ENCODE peak calls at places on chromosomes 12 and 14, in seven cellular contexts. Z is left ventricle myocardium inferior; L is aorta; U is CD8-positive, alpha-beta T cell; V is mammary epithelial cell; C is uterus; R is cardiac muscle cell. O is an unnamed sample.

GRCh38 chr12:4824415-4824814 is 85.3 kb upstream of the KCNA1 start:
- DNase-seq in Z (no peak), C (no peak), U (no peak), V (peak; percentile 19), R (no peak), L (no peak), O (no peak)

GRCh38 chr12:122880668-122881067 is 15.3 kb downstream of the VPS37B start:
- DNase-seq in L (peak; percentile 55), Z (no peak), V (no peak), R (no peak), U (no peak), C (no peak), O (no peak)

GRCh38 chr12:8894378-8894777 is 19.9 kb upstream of the PHC1 start:
- DNase-seq in U (no peak), Z (no peak), L (no peak), C (no peak), R (no peak), V (no peak), O (no peak)

GRCh38 chr12:67442347-67442841 is 173.2 kb downstream of the CAND1 start:
- DNase-seq in V (no peak), U (no peak), C (peak; percentile 18), R (no peak), Z (peak; percentile 21), L (peak; percentile 47), O (no peak)

GRCh38 chr12:108647199-108647935 is 13.7 kb upstream of the SELPLG start:
- DNase-seq in C (no peak), L (no peak), Z (no peak), R (no peak), V (no peak), U (no peak), O (no peak)

GRCh38 chr12:116529048-116529447 is 30.1 kb upstream of the MAP1LC3B2 start:
- DNase-seq in R (no peak), U (no peak), L (no peak), V (no peak), C (peak; percentile 44), Z (no peak), O (no peak)

GRCh38 chr12:78442454-78442801 is 422.1 kb upstream of the SYT1 start:
- DNase-seq in V (no peak), U (no peak), Z (no peak), R (no peak), L (no peak), C (no peak), O (no peak)

GRCh38 chr12:20369164-20370000 is 1.0 kb downstream of the PDE3A start:
- DNase-seq in C (peak; percentile 71), L (peak; percentile 89), R (peak; percentile 59), U (no peak), V (peak; percentile 14), Z (peak; percentile 89), O (no peak)

GRCh38 chr12:574475-575128 is 88.6 kb downstream of the NINJ2 start:
- DNase-seq in U (no peak), R (no peak), L (no peak), Z (no peak), V (peak; percentile 81), C (no peak), O (no peak)

GRCh38 chr12:62805517-62805916 is 129.4 kb downstream of the PPM1H start:
- DNase-seq in Z (no peak), L (no peak), R (no peak), V (no peak), C (no peak), U (no peak), O (no peak)

GRCh38 chr14:68828728-68829127 is 35.9 kb upstream of the ZFP36L1 start:
- DNase-seq in U (no peak), L (no peak), V (no peak), R (no peak), Z (no peak), C (no peak), O (no peak)

GRCh38 chr14:105152794-105153241 is 15.8 kb downstream of the JAG2 start:
- DNase-seq in L (peak; percentile 29), Z (peak; percentile 51), C (no peak), V (no peak), R (no peak), U (no peak), O (no peak)
- H3K4me3 ChIP-seq in L (no peak overlapping the region), Z (peak overlapping the region; percentile 33), C (no peak overlapping the region), V (no peak overlapping the region), R (no peak overlapping the region), U (no peak overlapping the region), O (no peak overlapping the region)

GRCh38 chr12:18261906-18262305 is 588 bp downstream of the PIK3C2G start:
- DNase-seq in U (no peak), V (peak; percentile 77), L (no peak), C (no peak), R (no peak), Z (no peak), O (no peak)
- H3K4me3 ChIP-seq in U (no peak overlapping the region), V (peak overlapping the region; percentile 99), L (no peak overlapping the region), C (no peak overlapping the region), R (no peak overlapping the region), Z (no peak overlapping the region), O (no peak overlapping the region)

DNA sequence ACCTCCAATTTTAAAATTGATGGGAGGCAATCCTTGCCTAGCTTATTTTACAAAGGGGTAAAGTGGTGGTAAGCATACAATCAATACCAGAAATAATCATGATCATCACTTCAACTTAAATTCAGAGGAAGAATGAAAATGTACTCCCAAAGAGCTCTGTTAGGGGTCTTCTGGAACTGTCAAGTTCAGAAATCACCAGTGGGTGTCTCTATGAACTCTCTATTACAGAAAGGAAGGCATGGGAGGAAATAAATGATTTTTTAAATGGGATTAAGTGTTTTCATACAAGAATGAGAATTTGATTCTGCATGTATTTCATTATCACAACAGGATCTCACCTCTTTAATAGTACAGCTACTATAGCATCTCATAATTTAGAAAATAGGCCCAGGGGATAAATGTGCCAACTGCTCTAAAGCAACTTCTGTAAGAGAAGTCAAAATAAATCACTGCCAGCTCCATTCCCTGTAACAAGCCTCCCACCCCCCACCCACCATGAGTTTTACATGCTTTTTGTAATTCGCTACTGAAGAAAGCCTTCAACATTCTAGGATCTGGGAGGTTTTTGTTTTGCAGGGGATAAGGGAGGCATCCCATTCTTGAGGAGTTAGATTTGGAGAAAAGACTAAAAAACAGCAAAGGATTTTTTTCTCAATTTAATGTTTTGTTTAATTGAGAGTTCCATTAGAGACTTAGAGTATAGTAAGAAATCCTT is 9.7 kb downstream of the DCP1B start:
- DNase-seq in V (no peak), C (no peak), L (no peak), Z (no peak), U (no peak), R (no peak), O (no peak)
- H3K4me3 ChIP-seq in V (no peak overlapping the region), C (no peak overlapping the region), L (no peak overlapping the region), Z (no peak overlapping the region), U (no peak overlapping the region), R (no peak overlapping the region), O (no peak overlapping the region)

GRCh38 chr14:60482743-60483142 is 3.1 kb downstream of the C14orf39 start:
- DNase-seq in V (peak; percentile 50), L (no peak), C (no peak), R (no peak), Z (no peak), U (no peak), O (no peak)
- H3K4me3 ChIP-seq in V (no peak overlapping the region), L (no peak overlapping the region), C (no peak overlapping the region), R (no peak overlapping the region), Z (no peak overlapping the region), U (no peak overlapping the region), O (no peak overlapping the region)

DNA sequence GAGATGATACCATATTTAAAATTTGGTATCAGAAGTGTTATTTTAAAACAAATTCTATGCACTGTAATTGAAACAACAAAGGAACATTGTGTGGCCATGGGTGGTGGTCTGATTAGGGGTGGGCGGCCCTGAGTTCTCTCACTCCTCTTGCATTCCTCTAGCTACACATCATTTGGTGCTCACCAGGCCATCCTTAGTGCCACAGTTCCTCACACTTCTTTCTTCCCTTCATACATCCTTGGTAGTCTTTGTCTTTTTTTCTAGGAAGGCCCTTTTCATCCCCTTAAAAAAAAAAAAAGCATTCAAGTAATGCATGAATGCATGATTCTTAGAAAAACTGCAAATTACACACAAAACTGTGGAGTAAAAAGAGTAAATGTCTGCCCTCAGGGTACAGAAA is 2.4 kb upstream of the MANSC4 start:
- DNase-seq in R (no peak), Z (no peak), L (no peak), V (no peak), U (no peak), C (no peak), O (no peak)
- H3K4me3 ChIP-seq in R (no peak overlapping the region), Z (no peak overlapping the region), L (peak overlapping the region; percentile 88), V (peak overlapping the region; percentile 13), U (no peak overlapping the region), C (no peak overlapping the region), O (no peak overlapping the region)

GRCh38 chr14:99244960-99245340 is 27.0 kb downstream of the BCL11B start:
- DNase-seq in U (no peak), L (no peak), Z (no peak), R (no peak), C (no peak), V (no peak), O (no peak)
- H3K4me3 ChIP-seq in U (peak overlapping the region; percentile 38), L (no peak overlapping the region), Z (no peak overlapping the region), R (peak overlapping the region; percentile 33), C (no peak overlapping the region), V (no peak overlapping the region), O (peak overlapping the region; percentile 61)